ENCODE peak calls at places on chromosomes 2 and 18, in nine cellular contexts. S is tibial nerve, E is sigmoid colon, I is BJ, C is AG09319, K is adrenal gland, Q is nephron progenitor cell, D is PC-3, F is RWPE1. T is an unnamed sample.

GRCh38 chr2:218745160-218745558 is 34.5 kb downstream of the TTLL4 start:
- DNase-seq in C (no peak), I (no peak), D (no peak), F (no peak), E (no peak), Q (no peak), K (peak; percentile 50), S (no peak), T (peak; percentile 53)

GRCh38 chr2:130963849-130964793 is 127.4 kb downstream of the ARHGEF4 start:
- DNase-seq in K (peak; percentile 16), C (no peak), S (no peak), D (peak; percentile 43), Q (peak; percentile 61), I (no peak), E (no peak), F (no peak), T (peak; percentile 40)

GRCh38 chr2:185919155-185919554 is 180.6 kb downstream of the FSIP2 start:
- DNase-seq in E (no peak), D (peak; percentile 51), S (no peak), F (no peak), Q (no peak), C (no peak), I (no peak), K (no peak), T (no peak)

GRCh38 chr18:28834889-28835288 is 658.0 kb upstream of the CDH2 start:
- DNase-seq in Q (no peak), I (no peak), E (no peak), D (peak; percentile 90), C (peak; percentile 38), K (no peak), S (no peak), F (peak; percentile 41), T (no peak)

GRCh38 chr2:127083819-127084503 is 23.0 kb downstream of the BIN1 start:
- DNase-seq in K (peak; percentile 92), Q (no peak), D (peak; percentile 37), E (peak; percentile 96), S (peak; percentile 86), I (peak; percentile 92), C (peak; percentile 87), F (no peak), T (no peak)

GRCh38 chr2:217099561-217099960 is 239.7 kb upstream of the TNP1 start:
- DNase-seq in C (no peak), S (peak; percentile 23), E (no peak), Q (no peak), F (no peak), D (no peak), K (no peak), I (no peak), T (no peak)

GRCh38 chr2:159204381-159204780 is 82.1 kb downstream of the WDSUB1 start:
- DNase-seq in F (no peak), K (no peak), C (no peak), E (no peak), D (no peak), Q (no peak), S (no peak), I (no peak), T (no peak)

GRCh38 chr2:142757111-142757510 is 120.4 kb upstream of the KYNU start:
- DNase-seq in D (no peak), K (no peak), C (no peak), Q (no peak), I (no peak), E (no peak), S (no peak), F (no peak), T (no peak)

GRCh38 chr2:73962798-73963197 is 21.9 kb upstream of the TET3 start:
- DNase-seq in D (no peak), I (no peak), E (no peak), K (no peak), Q (no peak), C (no peak), S (no peak), F (no peak), T (no peak)

GRCh38 chr2:73961274-73961673 is 23.4 kb upstream of the TET3 start:
- DNase-seq in D (no peak), K (no peak), E (no peak), Q (no peak), C (no peak), F (no peak), S (no peak), I (no peak), T (no peak)

GRCh38 chr2:73963385-73964120 is 21.2 kb upstream of the TET3 start:
- DNase-seq in K (peak; percentile 26), I (no peak), E (no peak), D (no peak), C (no peak), Q (no peak), F (no peak), S (no peak), T (peak; percentile 55)

GRCh38 chr2:73964223-73964622 is 20.5 kb upstream of the TET3 start:
- DNase-seq in F (no peak), I (no peak), S (no peak), Q (no peak), D (no peak), E (no peak), K (no peak), C (no peak), T (no peak)

DNA sequence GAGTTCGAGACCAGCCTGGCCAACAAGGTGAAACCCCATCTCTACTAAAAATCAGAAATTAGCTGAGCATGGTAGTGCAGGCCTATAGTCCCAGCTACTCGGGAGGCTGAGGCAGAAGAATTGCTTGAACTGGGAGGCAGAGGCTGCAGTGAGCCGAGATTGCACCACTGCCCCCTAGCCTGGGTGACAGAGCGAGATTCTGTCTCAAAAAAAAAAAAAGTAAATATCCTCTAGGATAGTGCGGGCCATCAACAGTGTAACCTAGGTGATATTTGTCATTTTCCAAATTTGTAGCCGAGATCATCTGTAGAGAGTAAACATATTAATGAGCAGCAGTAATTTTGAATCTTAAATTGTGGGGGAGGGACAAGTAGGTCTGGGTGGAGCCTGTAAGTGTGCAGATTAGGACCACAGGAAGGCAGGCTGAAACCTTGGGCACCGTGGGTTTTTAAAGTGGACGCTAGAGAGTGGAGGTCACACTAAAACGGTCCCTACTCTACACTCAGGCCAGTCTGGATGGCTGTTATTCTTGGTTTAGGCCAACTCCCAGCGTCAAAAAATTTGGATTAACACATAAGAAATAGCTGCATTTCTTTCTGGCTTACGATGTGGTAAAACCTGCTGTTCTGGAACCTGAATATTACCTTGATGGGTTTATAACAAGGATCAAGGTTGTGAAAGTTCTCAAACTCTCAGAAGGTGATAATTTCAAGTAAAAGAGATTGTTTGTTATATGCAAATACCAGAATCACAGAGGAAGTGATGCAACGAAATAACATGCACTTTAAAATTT is 22.7 kb upstream of the TET3 start:
- DNase-seq in F (no peak), D (no peak), E (no peak), K (no peak), S (no peak), I (no peak), C (no peak), Q (no peak), T (no peak)
- TF ChIP-seq CTCF in F (no peak), D (peak; percentile 19), E (no peak), K (no peak), S (no peak), I (no peak), C (no peak), Q (no peak), T (no peak)

DNA sequence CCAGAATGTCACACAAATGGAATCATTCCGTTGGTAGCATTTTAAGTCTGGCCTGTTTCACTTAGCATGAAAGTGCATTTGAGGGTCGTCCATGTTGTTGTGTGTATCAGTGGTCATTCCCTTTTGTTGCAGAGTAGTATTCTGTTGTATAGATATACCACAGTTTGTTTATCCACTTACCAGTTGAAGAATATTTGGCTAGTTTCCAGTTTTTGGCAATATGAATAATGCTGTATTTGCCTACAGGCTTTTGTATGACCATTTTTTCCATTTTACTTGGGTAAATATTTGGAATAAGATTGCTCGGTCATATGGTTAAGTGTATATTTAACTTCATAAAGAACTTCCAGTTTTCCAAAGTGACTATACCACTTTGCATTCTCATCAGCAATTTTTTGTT is 100.0 kb upstream of the ALPP start:
- DNase-seq in D (peak; percentile 54), K (no peak), F (no peak), C (no peak), Q (no peak), I (no peak), E (peak; percentile 9), S (no peak), T (no peak)
- TF ChIP-seq CTCF in D (no peak), K (no peak), F (no peak), C (no peak), Q (no peak), I (no peak), E (no peak), S (no peak), T (no peak)

GRCh38 chr18:8391068-8391467 is 218.2 kb upstream of the RAB12 start:
- DNase-seq in K (no peak), C (no peak), I (no peak), E (no peak), F (no peak), D (no peak), Q (no peak), S (no peak), T (no peak)

GRCh38 chr18:8386981-8387380 is 222.3 kb upstream of the RAB12 start:
- DNase-seq in F (no peak), S (no peak), E (no peak), Q (no peak), K (no peak), I (no peak), C (no peak), D (no peak), T (no peak)

GRCh38 chr18:8385400-8385799 is 223.8 kb upstream of the RAB12 start:
- DNase-seq in S (no peak), E (no peak), D (no peak), K (no peak), I (no peak), F (no peak), C (no peak), Q (no peak), T (no peak)

GRCh38 chr18:8389391-8390340 is 219.6 kb upstream of the RAB12 start:
- DNase-seq in F (peak; percentile 70), D (peak; percentile 86), E (peak; percentile 76), K (peak; percentile 76), C (peak; percentile 30), Q (peak; percentile 79), I (peak; percentile 6), S (peak; percentile 60), T (peak; percentile 58)
- TF ChIP-seq CTCF in F (peak; percentile 80), D (peak; percentile 97), E (peak; percentile 65), K (peak; percentile 72), C (peak; percentile 85), Q (peak; percentile 91), I (peak; percentile 91), S (peak; percentile 58), T (peak; percentile 61)

GRCh38 chr2:9844036-9844483 is 786 bp downstream of the TAF1B start:
- DNase-seq in E (no peak), F (no peak), I (no peak), K (no peak), D (peak; percentile 40), S (no peak), Q (no peak), C (no peak), T (no peak)

GRCh38 chr2:9843229-9844035 is at the start of gene TAF1B:
- DNase-seq in I (peak; percentile 58), Q (peak; percentile 91), C (peak; percentile 70), E (peak; percentile 88), D (peak; percentile 96), S (peak; percentile 57), K (peak; percentile 85), F (peak; percentile 94), T (peak; percentile 94)

GRCh38 chr2:9844581-9844980 is 1.3 kb downstream of the TAF1B start:
- DNase-seq in C (no peak), Q (no peak), F (peak; percentile 18), S (no peak), E (no peak), I (no peak), K (no peak), D (peak; percentile 57), T (peak; percentile 50)

GRCh38 chr2:9846554-9846953 is 3.3 kb downstream of the TAF1B start:
- DNase-seq in C (no peak), D (peak; percentile 75), I (no peak), K (no peak), E (no peak), F (peak; percentile 41), Q (no peak), S (no peak), T (no peak)

GRCh38 chr2:9847140-9847539 is 3.9 kb downstream of the TAF1B start:
- DNase-seq in F (peak; percentile 16), E (no peak), C (no peak), Q (no peak), I (no peak), K (no peak), S (no peak), D (peak; percentile 34), T (no peak)
- TF ChIP-seq CTCF in F (no peak), E (no peak), C (no peak), Q (no peak), I (no peak), K (no peak), S (no peak), D (no peak), T (no peak)

T was measured in GM10248.